ENCODE peak calls at places on chromosomes 3 and 15, in six cellular contexts. P is HTR-8/SVneo, T is kidney tubule cell, J is omental fat pad, M is NCI-H2171, N is type B pancreatic cell. L is an unnamed sample.
A peak's percentile ranks its signal among the peaks of the same experiment; 100 is the strongest.

GRCh38 chr15:93359780-93360161 is 270.8 kb upstream of the RGMA start:
- DNase-seq in P (no peak), T (no peak), J (no peak), M (no peak), N (no peak), L (no peak)

GRCh38 chr3:121992601-121993560 is 29.2 kb downstream of the ILDR1 start:
- DNase-seq in P (no peak), T (peak; percentile 36), J (no peak), M (no peak), N (no peak), L (no peak)

GRCh38 chr15:56339594-56339993 is 25.6 kb upstream of the TEX9 start:
- DNase-seq in P (no peak), T (peak; percentile 28), J (no peak), M (no peak), N (no peak), L (no peak)

GRCh38 chr3:120192579-120192978 is 92.4 kb downstream of the GPR156 start:
- DNase-seq in P (no peak), T (no peak), J (no peak), M (no peak), N (no peak), L (no peak)

GRCh38 chr15:72722071-72722696 is 36.2 kb downstream of the BBS4 start:
- DNase-seq in P (peak; percentile 56), T (peak; percentile 72), J (peak; percentile 42), M (peak; percentile 62), N (no peak), L (peak; percentile 29)

GRCh38 chr3:178748874-178749273 is 212.6 kb downstream of the KCNMB2 start:
- DNase-seq in P (no peak), T (no peak), J (no peak), M (no peak), N (no peak), L (no peak)

GRCh38 chr3:15585111-15585844 is 16.1 kb downstream of the HACL1 start:
- DNase-seq in P (no peak), T (no peak), J (no peak), M (no peak), N (no peak), L (no peak)

GRCh38 chr15:100230784-100231183 is 111.0 kb downstream of the ADAMTS17 start:
- DNase-seq in P (no peak), T (no peak), J (no peak), M (no peak), N (no peak), L (no peak)

GRCh38 chr3:57952208-57952631 is 56.0 kb upstream of the FLNB start:
- DNase-seq in P (peak; percentile 72), T (peak; percentile 92), J (no peak), M (no peak), N (no peak), L (no peak)

GRCh38 chr15:31401282-31401681 is 74.6 kb downstream of the KLF13 start:
- DNase-seq in P (no peak), T (no peak), J (no peak), M (no peak), N (no peak), L (no peak)

GRCh38 chr3:182261084-182261483 is 532.2 kb upstream of the ATP11B start:
- DNase-seq in P (no peak), T (no peak), J (no peak), M (no peak), N (no peak), L (no peak)

GRCh38 chr3:155001289-155002007 is 78.7 kb upstream of the MME start:
- DNase-seq in P (no peak), T (no peak), J (no peak), M (no peak), N (no peak), L (no peak)

GRCh38 chr3:152056073-152056472 is 182.6 kb downstream of the SUCNR1 start:
- DNase-seq in P (no peak), T (no peak), J (no peak), M (no peak), N (no peak), L (no peak)

GRCh38 chr3:37823189-37823588 is 38.5 kb upstream of the CTDSPL start:
- DNase-seq in P (no peak), T (no peak), J (no peak), M (no peak), N (no peak), L (no peak)

GRCh38 chr3:43873723-43874122 is 183.0 kb downstream of the ABHD5 start:
- DNase-seq in P (no peak), T (no peak), J (no peak), M (no peak), N (no peak), L (no peak)

GRCh38 chr3:197541756-197542539 is 13.8 kb downstream of the BDH1 start:
- DNase-seq in P (no peak), T (no peak), J (no peak), M (peak; percentile 19), N (no peak), L (no peak)

GRCh38 chr15:97684249-97684648 is 276.3 kb upstream of the ARRDC4 start:
- DNase-seq in P (no peak), T (no peak), J (no peak), M (no peak), N (no peak), L (no peak)

GRCh38 chr3:159882784-159883779 is 105.6 kb upstream of the IL12A start:
- DNase-seq in P (peak; percentile 59), T (peak; percentile 39), J (no peak), M (no peak), N (no peak), L (no peak)

GRCh38 chr3:160400048-160400630 is 689 bp downstream of the SMC4 start:
- DNase-seq in P (no peak), T (peak; percentile 61), J (peak; percentile 29), M (no peak), N (peak; percentile 65), L (no peak)

GRCh38 chr3:73052857-73053256 is 8.6 kb upstream of the EBLN2 start:
- DNase-seq in P (no peak), T (no peak), J (no peak), M (no peak), N (no peak), L (no peak)